ENCODE peak calls at places on chromosomes 2 and 18, in seven cellular contexts. B is adrenal gland, M is body of pancreas, W is A549, P is prostate gland, K is cardiac muscle cell, R is thyroid gland. Y is an unnamed sample. For H3K4me1, the result is how much of the 10 kb centered on the place peaks cover.

GRCh38 chr2:168397629-168398028 is 58.4 kb upstream of the CERS6 start:
- DNase-seq in B (no peak), M (no peak), W (no peak), P (no peak), K (no peak), R (no peak), Y (no peak)

GRCh38 chr2:134917958-134918517 is 584 bp upstream of the CCNT2 start:
- DNase-seq in B (no peak), M (peak), W (no peak), P (peak), K (no peak), R (peak), Y (no peak)

GRCh38 chr2:67002618-67003371 is 394.3 kb upstream of the ETAA1 start:
- DNase-seq in B (no peak), M (no peak), W (no peak), P (no peak), K (no peak), R (no peak), Y (no peak)

GRCh38 chr2:42225573-42225972 is 56.4 kb downstream of the EML4 start:
- DNase-seq in B (no peak), M (no peak), W (no peak), P (no peak), K (no peak), R (no peak), Y (no peak)

GRCh38 chr18:60191926-60192325 is 180.6 kb downstream of the MC4R start:
- DNase-seq in B (no peak), M (no peak), W (no peak), P (no peak), K (no peak), R (no peak), Y (no peak)

GRCh38 chr2:120395686-120396518 is 50.0 kb downstream of the INHBB start:
- DNase-seq in B (no peak), M (peak), W (peak), P (no peak), K (peak), R (peak), Y (no peak)

GRCh38 chr2:67612576-67612981 is 215.4 kb downstream of the ETAA1 start:
- DNase-seq in B (no peak), M (no peak), W (no peak), P (no peak), K (no peak), R (no peak), Y (no peak)

GRCh38 chr2:135052997-135053474 is 944 bp downstream of the RAB3GAP1 start:
- DNase-seq in B (no peak), M (no peak), W (no peak), P (no peak), K (no peak), R (no peak), Y (no peak)

GRCh38 chr2:43576983-43577892 is 18.6 kb downstream of the THADA start:
- DNase-seq in B (peak), M (peak), W (peak), P (peak), K (peak), R (peak), Y (no peak)

GRCh38 chr18:79588636-79589481 is 90.7 kb upstream of the CTDP1 start:
- DNase-seq in B (peak), M (peak), W (no peak), P (peak), K (peak), R (peak), Y (peak)

GRCh38 chr18:28961669-28962228 is 784.8 kb upstream of the CDH2 start:
- DNase-seq in B (no peak), M (no peak), W (peak), P (no peak), K (peak), R (no peak), Y (no peak)

GRCh38 chr2:173239644-173240043 is 115.0 kb upstream of the CDCA7 start:
- DNase-seq in B (no peak), M (no peak), W (no peak), P (no peak), K (no peak), R (no peak), Y (no peak)

GRCh38 chr2:241566468-241566867 is 7.9 kb downstream of the BOK start:
- DNase-seq in B (no peak), M (no peak), W (no peak), P (no peak), K (no peak), R (no peak), Y (no peak)

GRCh38 chr18:39591647-39592046 is 2026.0 kb upstream of the CELF4 start:
- DNase-seq in B (no peak), M (no peak), W (no peak), P (no peak), K (no peak), R (no peak), Y (no peak)

GRCh38 chr2:84461310-84461709 is 2.2 kb upstream of the SUCLG1 start:
- DNase-seq in B (no peak), M (no peak), W (no peak), P (no peak), K (no peak), R (no peak), Y (no peak)

GRCh38 chr18:58144106-58144505 is 100.1 kb downstream of the NEDD4L start:
- DNase-seq in B (no peak), M (no peak), W (no peak), P (no peak), K (no peak), R (no peak), Y (no peak)

GRCh38 chr18:23151414-23152099 is 16.3 kb downstream of the CABLES1 start:
- DNase-seq in B (peak), M (no peak), W (no peak), P (no peak), K (no peak), R (no peak), Y (no peak)

GRCh38 chr2:196404276-196404675 is 232.9 kb upstream of the STK17B start:
- DNase-seq in B (no peak), M (no peak), W (no peak), P (no peak), K (no peak), R (no peak), Y (no peak)

GRCh38 chr2:1685957-1686783 is 58.1 kb downstream of the PXDN start:
- DNase-seq in B (no peak), M (no peak), W (no peak), P (no peak), K (no peak), R (no peak), Y (no peak)

GRCh38 chr2:65819963-65820362 is 387.6 kb upstream of the SPRED2 start:
- DNase-seq in B (no peak), M (no peak), W (no peak), P (no peak), K (no peak), R (no peak), Y (no peak)

GRCh38 chr2:237718277-237718634 is 80.3 kb upstream of the RBM44 start:
- DNase-seq in B (no peak), M (no peak), W (no peak), P (no peak), K (no peak), R (no peak), Y (no peak)
- H3K4me1 ChIP-seq in B (under half), M (under half), W (under half), P (under half), K (under half), R (under half), Y (under half)

GRCh38 chr2:179636100-179636980 is 225.1 kb downstream of the ZNF385B start:
- DNase-seq in B (no peak), M (no peak), W (no peak), P (no peak), K (no peak), R (no peak), Y (no peak)
- H3K4me3 ChIP-seq in B (no peak), M (no peak), W (no peak), P (no peak), K (no peak), R (no peak), Y (no peak)

GRCh38 chr2:181404472-181404871 is 52.7 kb upstream of the ITGA4 start:
- DNase-seq in B (no peak), M (no peak), W (no peak), P (no peak), K (no peak), R (no peak), Y (no peak)
- TF ChIP-seq CTCF in B (no peak), M (no peak), W (no peak), P (no peak), K (no peak), R (no peak), Y (no peak)

GRCh38 chr2:10345126-10345525 is 42.4 kb downstream of the HPCAL1 start:
- DNase-seq in B (peak), M (no peak), W (no peak), P (no peak), K (no peak), R (no peak), Y (no peak)

GRCh38 chr2:10346929-10347558 is 44.3 kb downstream of the HPCAL1 start:
- DNase-seq in B (no peak), M (no peak), W (no peak), P (no peak), K (no peak), R (no peak), Y (no peak)

GRCh38 chr2:10344105-10345066 is 41.7 kb downstream of the HPCAL1 start:
- DNase-seq in B (peak), M (no peak), W (no peak), P (no peak), K (no peak), R (no peak), Y (no peak)

GRCh38 chr2:10347559-10347941 is 44.8 kb downstream of the HPCAL1 start:
- DNase-seq in B (no peak), M (peak), W (no peak), P (no peak), K (no peak), R (no peak), Y (peak)

DNA sequence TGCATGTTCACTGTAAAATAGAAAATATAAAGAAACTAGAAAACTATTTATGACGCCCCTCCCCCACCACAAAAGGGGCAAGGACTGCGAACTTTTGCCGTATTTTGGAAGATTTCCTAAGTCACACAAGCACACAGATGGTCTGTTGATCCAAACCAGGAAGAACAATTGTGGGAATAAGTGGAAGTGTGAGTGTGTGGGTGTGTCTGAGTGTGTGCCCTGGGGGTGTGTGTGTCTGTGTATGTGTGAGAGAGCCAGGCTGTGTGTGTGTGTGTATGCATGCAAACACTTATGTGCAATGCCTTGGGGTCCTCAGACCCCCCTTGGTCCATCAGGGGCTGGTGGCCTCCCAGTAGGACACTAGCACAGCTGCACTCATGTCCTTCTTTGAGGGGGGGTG is 43.1 kb downstream of the HPCAL1 start:
- DNase-seq in B (no peak), M (no peak), W (no peak), P (no peak), K (no peak), R (no peak), Y (no peak)
- H3K4me1 ChIP-seq in B (under half), M (half or more), W (half or more), P (under half), K (under half), R (under half), Y (under half)

GRCh38 chr2:184890311-184890710 is 292.0 kb downstream of the ZNF804A start:
- DNase-seq in B (no peak), M (no peak), W (no peak), P (no peak), K (no peak), R (no peak), Y (no peak)
- H3K4me3 ChIP-seq in B (no peak), M (no peak), W (no peak), P (no peak), K (no peak), R (no peak), Y (no peak)

DNA sequence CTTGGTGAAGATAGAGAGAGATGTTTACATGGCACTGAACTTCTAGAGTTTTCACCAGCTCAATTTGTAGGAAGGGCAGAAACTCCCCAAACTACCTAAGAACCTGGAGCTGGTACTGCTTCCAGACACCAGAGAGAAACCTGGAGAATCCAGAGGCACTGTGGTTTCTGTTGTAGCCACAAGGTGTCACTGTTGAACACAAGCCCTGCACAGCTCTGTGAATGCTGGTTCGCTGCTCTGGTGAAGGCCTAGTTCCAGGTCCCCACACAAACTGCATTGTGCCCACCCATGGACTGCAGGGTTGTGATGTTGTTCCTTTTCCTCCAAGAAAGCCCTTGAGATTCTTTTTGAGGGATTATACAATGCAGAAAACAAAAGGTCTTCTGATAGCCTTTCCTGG is 150.5 kb upstream of the HS6ST1 start:
- DNase-seq in B (no peak), M (no peak), W (peak), P (no peak), K (no peak), R (no peak), Y (no peak)
- TF ChIP-seq CTCF in B (peak), M (no peak), W (no peak), P (no peak), K (peak), R (no peak), Y (no peak)

GRCh38 chr2:109287413-109287812 is 158.4 kb downstream of the SH3RF3 start:
- DNase-seq in B (no peak), M (no peak), W (no peak), P (no peak), K (no peak), R (no peak), Y (no peak)
- H3K4me1 ChIP-seq in B (under half), M (under half), W (under half), P (under half), K (under half), R (under half), Y (under half)

GRCh38 chr2:234292205-234292954 is 204.5 kb downstream of the ARL4C start:
- DNase-seq in B (no peak), M (no peak), W (no peak), P (no peak), K (no peak), R (no peak), Y (no peak)

GRCh38 chr2:234290671-234291070 is 206.2 kb downstream of the ARL4C start:
- DNase-seq in B (peak), M (no peak), W (no peak), P (no peak), K (no peak), R (peak), Y (no peak)

GRCh38 chr2:234292955-234293228 is 204.0 kb downstream of the ARL4C start:
- DNase-seq in B (no peak), M (no peak), W (no peak), P (no peak), K (no peak), R (no peak), Y (no peak)

GRCh38 chr2:234290196-234290595 is 206.7 kb downstream of the ARL4C start:
- DNase-seq in B (no peak), M (no peak), W (no peak), P (no peak), K (no peak), R (no peak), Y (no peak)

GRCh38 chr2:234291765-234292204 is 205.1 kb downstream of the ARL4C start:
- DNase-seq in B (peak), M (peak), W (peak), P (no peak), K (no peak), R (peak), Y (no peak)
- H3K4me3 ChIP-seq in B (no peak), M (no peak), W (no peak), P (no peak), K (no peak), R (no peak), Y (no peak)

Y was measured in lung.